ENCODE peak calls at places on chromosomes 13 and 19, in eight cellular contexts. One of them, this sample, is unnamed.

GRCh38 chr19:10227215-10227971 is 3.7 kb downstream of the S1PR2 start:
- DNase-seq in upper lobe of right lung: peak
- DNase-seq in neural progenitor cell: no peak
- DNase-seq in CD4-positive, alpha-beta T cell: no peak
- DNase-seq in heart right ventricle: no peak
- DNase-seq in epithelial cell of prostate: no peak
- DNase-seq in stomach: no peak
- DNase-seq in CD4-positive, CD25-positive, alpha-beta regulatory T cell: no peak
- DNase-seq in this sample: peak

GRCh38 chr13:28503182-28503980 is 8.5 kb upstream of the FLT1 start:
- DNase-seq in upper lobe of right lung: no peak
- DNase-seq in neural progenitor cell: no peak
- DNase-seq in CD4-positive, CD25-positive, alpha-beta regulatory T cell: no peak
- DNase-seq in stomach: no peak
- DNase-seq in epithelial cell of prostate: no peak
- DNase-seq in CD4-positive, alpha-beta T cell: no peak
- DNase-seq in heart right ventricle: no peak
- DNase-seq in this sample: no peak

GRCh38 chr13:81821259-81821658 is 1480.3 kb upstream of the SPRY2 start:
- DNase-seq in neural progenitor cell: no peak
- DNase-seq in CD4-positive, CD25-positive, alpha-beta regulatory T cell: no peak
- DNase-seq in CD4-positive, alpha-beta T cell: no peak
- DNase-seq in epithelial cell of prostate: no peak
- DNase-seq in upper lobe of right lung: no peak
- DNase-seq in stomach: no peak
- DNase-seq in heart right ventricle: no peak
- DNase-seq in this sample: no peak

GRCh38 chr13:23554000-23554399 is 16.2 kb upstream of the TNFRSF19 start:
- DNase-seq in epithelial cell of prostate: peak
- DNase-seq in CD4-positive, CD25-positive, alpha-beta regulatory T cell: no peak
- DNase-seq in stomach: no peak
- DNase-seq in heart right ventricle: no peak
- DNase-seq in CD4-positive, alpha-beta T cell: no peak
- DNase-seq in upper lobe of right lung: no peak
- DNase-seq in neural progenitor cell: no peak
- DNase-seq in this sample: no peak

GRCh38 chr19:4970558-4971423 is 1.9 kb downstream of the KDM4B start:
- DNase-seq in neural progenitor cell: peak
- DNase-seq in epithelial cell of prostate: no peak
- DNase-seq in heart right ventricle: no peak
- DNase-seq in CD4-positive, alpha-beta T cell: no peak
- DNase-seq in CD4-positive, CD25-positive, alpha-beta regulatory T cell: no peak
- DNase-seq in upper lobe of right lung: no peak
- DNase-seq in stomach: peak
- DNase-seq in this sample: no peak

GRCh38 chr13:35157143-35157755 is 215.2 kb downstream of the NBEA start:
- DNase-seq in CD4-positive, CD25-positive, alpha-beta regulatory T cell: no peak
- DNase-seq in epithelial cell of prostate: no peak
- DNase-seq in stomach: no peak
- DNase-seq in upper lobe of right lung: no peak
- DNase-seq in CD4-positive, alpha-beta T cell: no peak
- DNase-seq in neural progenitor cell: peak
- DNase-seq in heart right ventricle: peak
- DNase-seq in this sample: no peak

GRCh38 chr19:6455924-6456323 is 3.7 kb downstream of the SLC25A23 start:
- DNase-seq in CD4-positive, CD25-positive, alpha-beta regulatory T cell: no peak
- DNase-seq in stomach: no peak
- DNase-seq in CD4-positive, alpha-beta T cell: no peak
- DNase-seq in upper lobe of right lung: no peak
- DNase-seq in neural progenitor cell: no peak
- DNase-seq in epithelial cell of prostate: no peak
- DNase-seq in heart right ventricle: no peak
- DNase-seq in this sample: no peak

GRCh38 chr13:97068146-97068545 is 73.9 kb upstream of the OXGR1 start:
- DNase-seq in CD4-positive, alpha-beta T cell: no peak
- DNase-seq in epithelial cell of prostate: no peak
- DNase-seq in neural progenitor cell: no peak
- DNase-seq in CD4-positive, CD25-positive, alpha-beta regulatory T cell: no peak
- DNase-seq in upper lobe of right lung: no peak
- DNase-seq in stomach: no peak
- DNase-seq in heart right ventricle: no peak
- DNase-seq in this sample: no peak

GRCh38 chr19:3667766-3668165 is 32.5 kb downstream of the PIP5K1C start:
- DNase-seq in stomach: no peak
- DNase-seq in neural progenitor cell: no peak
- DNase-seq in heart right ventricle: no peak
- DNase-seq in CD4-positive, alpha-beta T cell: no peak
- DNase-seq in CD4-positive, CD25-positive, alpha-beta regulatory T cell: no peak
- DNase-seq in upper lobe of right lung: no peak
- DNase-seq in epithelial cell of prostate: no peak
- DNase-seq in this sample: no peak

GRCh38 chr19:48999481-49000325 is 6.0 kb downstream of the RUVBL2 start:
- DNase-seq in heart right ventricle: no peak
- DNase-seq in CD4-positive, CD25-positive, alpha-beta regulatory T cell: peak
- DNase-seq in stomach: peak
- DNase-seq in upper lobe of right lung: no peak
- DNase-seq in epithelial cell of prostate: peak
- DNase-seq in neural progenitor cell: peak
- DNase-seq in CD4-positive, alpha-beta T cell: peak
- DNase-seq in this sample: no peak

GRCh38 chr13:105518086-105518485 is 1017.4 kb downstream of the EFNB2 start:
- DNase-seq in upper lobe of right lung: no peak
- DNase-seq in CD4-positive, alpha-beta T cell: no peak
- DNase-seq in epithelial cell of prostate: no peak
- DNase-seq in CD4-positive, CD25-positive, alpha-beta regulatory T cell: no peak
- DNase-seq in heart right ventricle: no peak
- DNase-seq in stomach: no peak
- DNase-seq in neural progenitor cell: no peak
- DNase-seq in this sample: no peak

GRCh38 chr19:21588202-21588601 is 82.8 kb downstream of the ZNF429 start:
- DNase-seq in stomach: no peak
- DNase-seq in epithelial cell of prostate: no peak
- DNase-seq in neural progenitor cell: no peak
- DNase-seq in CD4-positive, CD25-positive, alpha-beta regulatory T cell: no peak
- DNase-seq in heart right ventricle: no peak
- DNase-seq in CD4-positive, alpha-beta T cell: no peak
- DNase-seq in upper lobe of right lung: no peak
- DNase-seq in this sample: no peak

GRCh38 chr19:56141416-56141992 is 417 bp downstream of the ZNF444 start:
- DNase-seq in neural progenitor cell: peak
- DNase-seq in upper lobe of right lung: no peak
- DNase-seq in epithelial cell of prostate: no peak
- DNase-seq in stomach: no peak
- DNase-seq in heart right ventricle: no peak
- DNase-seq in CD4-positive, alpha-beta T cell: no peak
- DNase-seq in CD4-positive, CD25-positive, alpha-beta regulatory T cell: peak
- DNase-seq in this sample: no peak

GRCh38 chr13:44934724-44935123 is 54.5 kb downstream of the NUFIP1 start:
- DNase-seq in heart right ventricle: no peak
- DNase-seq in epithelial cell of prostate: no peak
- DNase-seq in upper lobe of right lung: no peak
- DNase-seq in neural progenitor cell: no peak
- DNase-seq in CD4-positive, CD25-positive, alpha-beta regulatory T cell: no peak
- DNase-seq in stomach: no peak
- DNase-seq in CD4-positive, alpha-beta T cell: no peak
- DNase-seq in this sample: no peak

GRCh38 chr13:99605417-99606321 is 104.4 kb downstream of the TM9SF2 start:
- DNase-seq in epithelial cell of prostate: no peak
- DNase-seq in CD4-positive, alpha-beta T cell: peak
- DNase-seq in neural progenitor cell: peak
- DNase-seq in heart right ventricle: peak
- DNase-seq in CD4-positive, CD25-positive, alpha-beta regulatory T cell: peak
- DNase-seq in stomach: peak
- DNase-seq in upper lobe of right lung: peak
- DNase-seq in this sample: no peak

GRCh38 chr19:17341845-17342244 is 4.5 kb downstream of the GTPBP3 start:
- DNase-seq in stomach: no peak
- DNase-seq in upper lobe of right lung: no peak
- DNase-seq in neural progenitor cell: no peak
- DNase-seq in heart right ventricle: no peak
- DNase-seq in CD4-positive, alpha-beta T cell: no peak
- DNase-seq in epithelial cell of prostate: no peak
- DNase-seq in CD4-positive, CD25-positive, alpha-beta regulatory T cell: no peak
- DNase-seq in this sample: no peak
- H3K27ac ChIP-seq in stomach: no peak
- H3K27ac ChIP-seq in upper lobe of right lung: no peak
- H3K27ac ChIP-seq in neural progenitor cell: no peak
- H3K27ac ChIP-seq in heart right ventricle: no peak
- H3K27ac ChIP-seq in CD4-positive, alpha-beta T cell: no peak
- H3K27ac ChIP-seq in epithelial cell of prostate: no peak
- H3K27ac ChIP-seq in CD4-positive, CD25-positive, alpha-beta regulatory T cell: no peak
- H3K27ac ChIP-seq in this sample: no peak

DNA sequence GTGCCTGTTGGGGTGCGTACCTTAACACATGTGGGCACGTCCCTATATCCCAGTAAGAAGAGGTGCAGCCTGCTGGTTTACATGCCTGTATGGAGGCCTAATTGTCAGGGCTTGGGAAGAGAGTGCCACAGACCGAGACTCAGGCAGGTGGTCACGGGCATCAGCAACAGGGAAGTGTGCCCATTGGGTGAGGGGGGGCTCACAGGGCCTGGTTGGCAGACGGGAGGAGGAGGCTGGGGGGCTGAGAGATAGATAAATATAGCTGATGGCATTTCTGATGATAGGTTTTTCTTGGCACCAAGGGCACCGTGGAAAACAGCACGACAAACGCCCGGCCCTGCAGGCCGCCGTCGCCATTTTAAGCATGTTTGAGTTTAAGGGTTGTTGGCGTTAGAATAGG is 37.6 kb downstream of the NFIX start:
- DNase-seq in epithelial cell of prostate: no peak
- DNase-seq in upper lobe of right lung: no peak
- DNase-seq in heart right ventricle: no peak
- DNase-seq in neural progenitor cell: no peak
- DNase-seq in CD4-positive, CD25-positive, alpha-beta regulatory T cell: no peak
- DNase-seq in CD4-positive, alpha-beta T cell: no peak
- DNase-seq in stomach: no peak
- DNase-seq in this sample: no peak
- H3K27ac ChIP-seq in epithelial cell of prostate: peak
- H3K27ac ChIP-seq in upper lobe of right lung: peak
- H3K27ac ChIP-seq in heart right ventricle: peak
- H3K27ac ChIP-seq in neural progenitor cell: no peak
- H3K27ac ChIP-seq in CD4-positive, CD25-positive, alpha-beta regulatory T cell: no peak
- H3K27ac ChIP-seq in CD4-positive, alpha-beta T cell: no peak
- H3K27ac ChIP-seq in stomach: peak
- H3K27ac ChIP-seq in this sample: peak

GRCh38 chr19:12689581-12690216 is 1.9 kb downstream of the GNG14 start:
- DNase-seq in CD4-positive, CD25-positive, alpha-beta regulatory T cell: no peak
- DNase-seq in epithelial cell of prostate: no peak
- DNase-seq in CD4-positive, alpha-beta T cell: no peak
- DNase-seq in stomach: no peak
- DNase-seq in heart right ventricle: no peak
- DNase-seq in neural progenitor cell: no peak
- DNase-seq in upper lobe of right lung: peak
- DNase-seq in this sample: no peak
- H3K27ac ChIP-seq in CD4-positive, CD25-positive, alpha-beta regulatory T cell: no peak
- H3K27ac ChIP-seq in epithelial cell of prostate: no peak
- H3K27ac ChIP-seq in CD4-positive, alpha-beta T cell: no peak
- H3K27ac ChIP-seq in stomach: no peak
- H3K27ac ChIP-seq in heart right ventricle: no peak
- H3K27ac ChIP-seq in neural progenitor cell: no peak
- H3K27ac ChIP-seq in upper lobe of right lung: no peak
- H3K27ac ChIP-seq in this sample: no peak

DNA sequence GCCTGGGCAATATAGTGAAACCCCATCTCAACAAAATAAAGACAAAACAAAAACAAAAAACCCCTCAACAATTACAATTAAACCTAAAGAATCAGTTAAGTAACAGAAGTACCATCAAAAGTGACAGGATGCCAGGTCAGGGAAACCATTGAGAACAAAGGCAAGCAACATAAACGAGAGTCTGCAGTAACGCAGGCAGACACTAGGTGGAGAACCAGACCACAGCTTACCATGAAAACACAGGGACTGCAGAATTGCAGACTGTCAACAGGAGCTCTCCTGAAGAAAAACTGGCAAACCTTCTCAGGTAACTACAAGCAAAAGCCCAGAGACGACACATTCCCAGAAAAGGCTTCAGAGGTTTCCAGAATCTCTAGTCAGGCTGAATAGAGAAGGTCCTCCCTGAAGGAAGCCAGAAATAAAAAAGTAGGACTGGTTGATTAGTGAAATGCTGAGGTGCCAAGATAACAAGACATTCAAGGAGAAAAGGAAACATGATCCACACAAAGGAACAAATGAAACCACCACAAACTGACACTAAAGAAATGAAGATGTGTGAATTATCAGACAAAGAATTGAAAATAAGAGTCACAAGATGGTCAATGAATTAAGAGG is 2.2 kb upstream of the ZNF665 start:
- DNase-seq in stomach: peak
- DNase-seq in CD4-positive, CD25-positive, alpha-beta regulatory T cell: peak
- DNase-seq in epithelial cell of prostate: peak
- DNase-seq in CD4-positive, alpha-beta T cell: peak
- DNase-seq in neural progenitor cell: peak
- DNase-seq in heart right ventricle: peak
- DNase-seq in upper lobe of right lung: no peak
- DNase-seq in this sample: peak
- H3K27ac ChIP-seq in stomach: peak
- H3K27ac ChIP-seq in CD4-positive, CD25-positive, alpha-beta regulatory T cell: no peak
- H3K27ac ChIP-seq in epithelial cell of prostate: no peak
- H3K27ac ChIP-seq in CD4-positive, alpha-beta T cell: no peak
- H3K27ac ChIP-seq in neural progenitor cell: no peak
- H3K27ac ChIP-seq in heart right ventricle: no peak
- H3K27ac ChIP-seq in upper lobe of right lung: no peak
- H3K27ac ChIP-seq in this sample: no peak

DNA sequence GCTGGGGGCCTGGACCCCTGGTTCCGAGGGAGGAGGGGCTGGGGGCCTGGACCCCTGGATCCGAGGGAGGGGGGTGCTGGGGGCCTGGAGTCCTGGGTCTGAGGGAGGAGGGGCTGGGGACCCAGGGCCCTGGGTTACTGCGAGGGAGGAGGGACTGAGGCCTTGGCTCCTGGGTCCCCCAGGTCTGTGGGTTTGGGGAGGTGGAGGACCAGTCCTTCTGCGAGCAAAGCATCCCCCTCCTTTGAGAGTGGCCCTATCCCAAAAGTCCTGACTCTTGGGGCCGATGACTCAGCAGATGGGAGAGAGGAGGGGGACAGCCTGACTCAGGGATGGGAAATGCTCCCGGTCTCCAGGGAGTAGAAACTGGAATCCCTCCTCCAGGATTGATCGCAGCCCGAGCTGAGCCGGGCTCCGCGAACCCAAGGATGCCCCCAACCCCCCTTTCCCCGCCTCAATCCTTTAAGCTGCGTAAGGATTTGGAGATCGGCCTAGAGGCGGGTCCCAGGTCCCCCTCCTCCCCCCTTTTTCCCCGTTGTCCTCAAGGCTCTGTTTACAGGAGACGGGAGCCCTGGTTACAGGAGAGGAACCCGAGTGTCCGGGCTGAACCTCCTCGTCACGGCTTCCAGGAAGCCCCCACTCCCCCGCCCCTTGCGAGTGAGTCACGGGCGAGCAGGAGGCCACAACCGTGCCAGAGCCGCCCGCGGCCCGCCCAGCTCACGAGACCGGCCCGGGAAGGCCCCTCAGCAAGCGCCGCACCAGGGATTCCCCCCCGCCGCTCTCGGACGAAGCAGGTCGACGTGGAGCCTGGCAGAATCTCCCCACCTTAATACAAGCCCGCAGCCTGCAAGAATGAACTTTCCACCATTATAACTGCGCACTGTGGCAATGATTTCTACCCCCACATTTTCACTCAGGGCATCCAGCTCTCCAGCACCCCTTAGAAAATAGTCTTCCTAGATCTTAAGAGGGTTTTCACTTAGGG is 3.0 kb upstream of the ZFP36 start:
- DNase-seq in CD4-positive, CD25-positive, alpha-beta regulatory T cell: peak
- DNase-seq in epithelial cell of prostate: peak
- DNase-seq in stomach: peak
- DNase-seq in neural progenitor cell: peak
- DNase-seq in CD4-positive, alpha-beta T cell: peak
- DNase-seq in upper lobe of right lung: peak
- DNase-seq in heart right ventricle: peak
- DNase-seq in this sample: peak
- H3K27ac ChIP-seq in CD4-positive, CD25-positive, alpha-beta regulatory T cell: peak
- H3K27ac ChIP-seq in epithelial cell of prostate: peak
- H3K27ac ChIP-seq in stomach: peak
- H3K27ac ChIP-seq in neural progenitor cell: peak
- H3K27ac ChIP-seq in CD4-positive, alpha-beta T cell: peak
- H3K27ac ChIP-seq in upper lobe of right lung: peak
- H3K27ac ChIP-seq in heart right ventricle: peak
- H3K27ac ChIP-seq in this sample: peak

This sample was measured in right atrium auricular region.